ENCODE peak calls at places on chromosomes 4 and X, in ten cellular contexts. One of them, this sample, is unnamed.

GRCh38 chrX:103151799-103152198 is 58.9 kb upstream of the NXF3 start:
- DNase-seq in T follicular helper cell: no peak
- DNase-seq in tibial nerve: no peak
- DNase-seq in AG20443: no peak
- DNase-seq in HuH-7.5: no peak
- DNase-seq in stimulated activated CD8-positive, alpha-beta memory T cell treated with anti-CD3 and anti-CD28 coated beads, Interleukin-15, amount 100 ng/mL, for 4 hours: no peak
- DNase-seq in myocyte: no peak
- DNase-seq in C1 segment of cervical spinal cord: no peak
- DNase-seq in HFF-Myc: no peak
- DNase-seq in T-cell: no peak
- DNase-seq in this sample: no peak

GRCh38 chr4:183129125-183129524 is 30.1 kb downstream of the WWC2 start:
- DNase-seq in T follicular helper cell: no peak
- DNase-seq in tibial nerve: no peak
- DNase-seq in AG20443: no peak
- DNase-seq in HuH-7.5: no peak
- DNase-seq in stimulated activated CD8-positive, alpha-beta memory T cell treated with anti-CD3 and anti-CD28 coated beads, Interleukin-15, amount 100 ng/mL, for 4 hours: no peak
- DNase-seq in myocyte: no peak
- DNase-seq in C1 segment of cervical spinal cord: no peak
- DNase-seq in HFF-Myc: no peak
- DNase-seq in T-cell: no peak
- DNase-seq in this sample: no peak

GRCh38 chr4:115113382-115114106 is at the start of gene NDST4:
- DNase-seq in T follicular helper cell: no peak
- DNase-seq in tibial nerve: peak
- DNase-seq in AG20443: peak
- DNase-seq in HuH-7.5: no peak
- DNase-seq in stimulated activated CD8-positive, alpha-beta memory T cell treated with anti-CD3 and anti-CD28 coated beads, Interleukin-15, amount 100 ng/mL, for 4 hours: no peak
- DNase-seq in myocyte: peak
- DNase-seq in C1 segment of cervical spinal cord: peak
- DNase-seq in HFF-Myc: no peak
- DNase-seq in T-cell: no peak
- DNase-seq in this sample: no peak

GRCh38 chr4:94532016-94532789 is 80.5 kb downstream of the PDLIM5 start:
- DNase-seq in T follicular helper cell: no peak
- DNase-seq in tibial nerve: no peak
- DNase-seq in AG20443: no peak
- DNase-seq in HuH-7.5: no peak
- DNase-seq in stimulated activated CD8-positive, alpha-beta memory T cell treated with anti-CD3 and anti-CD28 coated beads, Interleukin-15, amount 100 ng/mL, for 4 hours: no peak
- DNase-seq in myocyte: peak
- DNase-seq in C1 segment of cervical spinal cord: no peak
- DNase-seq in HFF-Myc: no peak
- DNase-seq in T-cell: no peak
- DNase-seq in this sample: no peak

GRCh38 chr4:147052361-147052760 is 106.7 kb upstream of the TTC29 start:
- DNase-seq in T follicular helper cell: no peak
- DNase-seq in tibial nerve: no peak
- DNase-seq in AG20443: no peak
- DNase-seq in HuH-7.5: no peak
- DNase-seq in stimulated activated CD8-positive, alpha-beta memory T cell treated with anti-CD3 and anti-CD28 coated beads, Interleukin-15, amount 100 ng/mL, for 4 hours: no peak
- DNase-seq in myocyte: no peak
- DNase-seq in C1 segment of cervical spinal cord: no peak
- DNase-seq in HFF-Myc: no peak
- DNase-seq in T-cell: no peak
- DNase-seq in this sample: no peak

GRCh38 chrX:65695849-65696248 is 28.4 kb downstream of the MSN start:
- DNase-seq in T follicular helper cell: no peak
- DNase-seq in tibial nerve: no peak
- DNase-seq in AG20443: no peak
- DNase-seq in HuH-7.5: no peak
- DNase-seq in stimulated activated CD8-positive, alpha-beta memory T cell treated with anti-CD3 and anti-CD28 coated beads, Interleukin-15, amount 100 ng/mL, for 4 hours: no peak
- DNase-seq in myocyte: no peak
- DNase-seq in C1 segment of cervical spinal cord: no peak
- DNase-seq in HFF-Myc: no peak
- DNase-seq in T-cell: no peak
- DNase-seq in this sample: no peak

GRCh38 chr4:78876568-78877320 is 62.5 kb downstream of the PAQR3 start:
- DNase-seq in T follicular helper cell: no peak
- DNase-seq in tibial nerve: no peak
- DNase-seq in AG20443: no peak
- DNase-seq in HuH-7.5: no peak
- DNase-seq in stimulated activated CD8-positive, alpha-beta memory T cell treated with anti-CD3 and anti-CD28 coated beads, Interleukin-15, amount 100 ng/mL, for 4 hours: no peak
- DNase-seq in myocyte: no peak
- DNase-seq in C1 segment of cervical spinal cord: no peak
- DNase-seq in HFF-Myc: no peak
- DNase-seq in T-cell: no peak
- DNase-seq in this sample: no peak

GRCh38 chr4:142846729-142847606 is 867 bp upstream of the INPP4B start:
- DNase-seq in T follicular helper cell: peak
- DNase-seq in tibial nerve: peak
- DNase-seq in AG20443: peak
- DNase-seq in HuH-7.5: no peak
- DNase-seq in stimulated activated CD8-positive, alpha-beta memory T cell treated with anti-CD3 and anti-CD28 coated beads, Interleukin-15, amount 100 ng/mL, for 4 hours: peak
- DNase-seq in myocyte: no peak
- DNase-seq in C1 segment of cervical spinal cord: no peak
- DNase-seq in HFF-Myc: no peak
- DNase-seq in T-cell: peak
- DNase-seq in this sample: no peak

GRCh38 chr4:5874811-5875465 is 17.9 kb downstream of the CRMP1 start:
- DNase-seq in T follicular helper cell: no peak
- DNase-seq in tibial nerve: no peak
- DNase-seq in AG20443: peak
- DNase-seq in HuH-7.5: no peak
- DNase-seq in stimulated activated CD8-positive, alpha-beta memory T cell treated with anti-CD3 and anti-CD28 coated beads, Interleukin-15, amount 100 ng/mL, for 4 hours: no peak
- DNase-seq in myocyte: peak
- DNase-seq in C1 segment of cervical spinal cord: no peak
- DNase-seq in HFF-Myc: no peak
- DNase-seq in T-cell: no peak
- DNase-seq in this sample: no peak

GRCh38 chrX:35090801-35091200 is 148.2 kb downstream of the FAM47B start:
- DNase-seq in T follicular helper cell: no peak
- DNase-seq in tibial nerve: no peak
- DNase-seq in AG20443: no peak
- DNase-seq in HuH-7.5: no peak
- DNase-seq in stimulated activated CD8-positive, alpha-beta memory T cell treated with anti-CD3 and anti-CD28 coated beads, Interleukin-15, amount 100 ng/mL, for 4 hours: no peak
- DNase-seq in myocyte: no peak
- DNase-seq in C1 segment of cervical spinal cord: no peak
- DNase-seq in HFF-Myc: no peak
- DNase-seq in T-cell: no peak
- DNase-seq in this sample: no peak

GRCh38 chr4:181966084-181966483 is 277.1 kb upstream of the TENM3 start:
- DNase-seq in T follicular helper cell: no peak
- DNase-seq in tibial nerve: no peak
- DNase-seq in AG20443: peak
- DNase-seq in HuH-7.5: no peak
- DNase-seq in stimulated activated CD8-positive, alpha-beta memory T cell treated with anti-CD3 and anti-CD28 coated beads, Interleukin-15, amount 100 ng/mL, for 4 hours: no peak
- DNase-seq in myocyte: peak
- DNase-seq in C1 segment of cervical spinal cord: no peak
- DNase-seq in HFF-Myc: no peak
- DNase-seq in T-cell: no peak
- DNase-seq in this sample: no peak

GRCh38 chr4:78517050-78517652 is 34.4 kb upstream of the ANXA3 start:
- DNase-seq in T follicular helper cell: no peak
- DNase-seq in tibial nerve: no peak
- DNase-seq in AG20443: peak
- DNase-seq in HuH-7.5: no peak
- DNase-seq in stimulated activated CD8-positive, alpha-beta memory T cell treated with anti-CD3 and anti-CD28 coated beads, Interleukin-15, amount 100 ng/mL, for 4 hours: no peak
- DNase-seq in myocyte: peak
- DNase-seq in C1 segment of cervical spinal cord: no peak
- DNase-seq in HFF-Myc: peak
- DNase-seq in T-cell: no peak
- DNase-seq in this sample: no peak

This sample was measured in CMK.